ENCODE peak calls at places on chromosomes 16 and 17, in seven cellular contexts. K is adrenal gland, W is AG04450, Z is hypothalamus, M is COR-L47, H is NCI-H774, O is Peyer's patch. L is an unnamed sample.

GRCh38 chr17:78798695-78799559 is 16.9 kb upstream of the CYTH1 start:
- DNase-seq in K (no peak), W (no peak), Z (no peak), M (peak), H (no peak), O (no peak), L (no peak)

GRCh38 chr16:78504391-78504945 is 405.0 kb downstream of the WWOX start:
- DNase-seq in K (no peak), W (no peak), Z (no peak), M (no peak), H (no peak), O (no peak), L (no peak)

GRCh38 chr17:56681561-56682266 is 88.2 kb downstream of the NOG start:
- DNase-seq in K (no peak), W (peak), Z (no peak), M (no peak), H (no peak), O (no peak), L (no peak)

GRCh38 chr17:82858376-82859126 is 18.7 kb upstream of the ZNF750 start:
- DNase-seq in K (no peak), W (no peak), Z (no peak), M (no peak), H (no peak), O (no peak), L (no peak)

GRCh38 chr17:42675984-42676423 is 790 bp downstream of the PLEKHH3 start:
- DNase-seq in K (no peak), W (no peak), Z (peak), M (peak), H (peak), O (peak), L (no peak)

GRCh38 chr17:37541880-37542675 is 52.4 kb downstream of the DUSP14 start:
- DNase-seq in K (no peak), W (no peak), Z (no peak), M (no peak), H (no peak), O (no peak), L (no peak)

GRCh38 chr17:42937712-42938596 is 26.3 kb downstream of the AARSD1 start:
- DNase-seq in K (peak), W (no peak), Z (peak), M (peak), H (peak), O (no peak), L (peak)

GRCh38 chr16:22632621-22633020 is 121.9 kb downstream of the NPIPB5 start:
- DNase-seq in K (no peak), W (no peak), Z (no peak), M (no peak), H (no peak), O (no peak), L (no peak)

GRCh38 chr17:72937687-72938086 is 154.8 kb downstream of the SLC39A11 start:
- DNase-seq in K (no peak), W (no peak), Z (no peak), M (no peak), H (no peak), O (no peak), L (no peak)

GRCh38 chr17:74767111-74767516 is 9.0 kb downstream of the NAT9 start:
- DNase-seq in K (no peak), W (no peak), Z (peak), M (no peak), H (no peak), O (no peak), L (no peak)

GRCh38 chr17:68433211-68433610 is 24.1 kb downstream of the WIPI1 start:
- DNase-seq in K (no peak), W (no peak), Z (no peak), M (no peak), H (no peak), O (no peak), L (no peak)

GRCh38 chr16:69520413-69520799 is 45.4 kb upstream of the NFAT5 start:
- DNase-seq in K (no peak), W (no peak), Z (no peak), M (no peak), H (no peak), O (no peak), L (no peak)

GRCh38 chr16:12011565-12011964 is 35.0 kb downstream of the SNX29 start:
- DNase-seq in K (no peak), W (no peak), Z (no peak), M (no peak), H (no peak), O (no peak), L (no peak)

GRCh38 chr16:5882087-5882661 is 784.6 kb upstream of the EEF2KMT start:
- DNase-seq in K (no peak), W (no peak), Z (no peak), M (no peak), H (no peak), O (no peak), L (no peak)

GRCh38 chr17:14014647-14015046 is 54.7 kb upstream of the COX10 start:
- DNase-seq in K (no peak), W (no peak), Z (no peak), M (no peak), H (no peak), O (no peak), L (no peak)

GRCh38 chr16:19223235-19223847 is 55.3 kb downstream of the SYT17 start:
- DNase-seq in K (peak), W (no peak), Z (no peak), M (no peak), H (no peak), O (peak), L (peak)

GRCh38 chr16:4693296-4693955 is at the start of gene NUDT16L1:
- DNase-seq in K (peak), W (peak), Z (peak), M (peak), H (peak), O (peak), L (peak)

GRCh38 chr17:57672205-57672632 is 72.9 kb downstream of the CCDC182 start:
- DNase-seq in K (peak), W (no peak), Z (no peak), M (peak), H (no peak), O (no peak), L (no peak)

GRCh38 chr16:69611103-69611640 is 45.4 kb downstream of the NFAT5 start:
- DNase-seq in K (no peak), W (no peak), Z (no peak), M (no peak), H (no peak), O (no peak), L (no peak)

GRCh38 chr17:20823890-20824289 is 218.9 kb downstream of the USP22 start:
- DNase-seq in K (no peak), W (no peak), Z (no peak), M (no peak), H (no peak), O (no peak), L (no peak)

GRCh38 chr16:52547001-52547833 is at the start of gene TOX3:
- DNase-seq in K (peak), W (no peak), Z (peak), M (peak), H (peak), O (peak), L (peak)

GRCh38 chr17:80210348-80211108 is 9.6 kb downstream of the SGSH start:
- DNase-seq in K (no peak), W (no peak), Z (no peak), M (no peak), H (no peak), O (no peak), L (no peak)

GRCh38 chr17:7550359-7550758 is 1.5 kb downstream of the TNFSF12 start:
- DNase-seq in K (no peak), W (no peak), Z (no peak), M (no peak), H (no peak), O (no peak), L (no peak)

GRCh38 chr16:19523184-19523558 is 571 bp upstream of the CCP110 start:
- DNase-seq in K (peak), W (no peak), Z (no peak), M (no peak), H (no peak), O (no peak), L (no peak)

GRCh38 chr16:81646561-81646960 is 132.5 kb upstream of the PLCG2 start:
- DNase-seq in K (no peak), W (peak), Z (no peak), M (no peak), H (no peak), O (no peak), L (no peak)

GRCh38 chr16:47058295-47059086 is 85.0 kb upstream of the DNAJA2 start:
- DNase-seq in K (no peak), W (no peak), Z (no peak), M (peak), H (peak), O (peak), L (no peak)

GRCh38 chr17:4673986-4674770 is 29.8 kb downstream of the PELP1 start:
- DNase-seq in K (peak), W (no peak), Z (no peak), M (no peak), H (no peak), O (no peak), L (no peak)

GRCh38 chr17:4124994-4125393 is 17.8 kb downstream of the ZZEF1 start:
- DNase-seq in K (no peak), W (no peak), Z (no peak), M (no peak), H (no peak), O (no peak), L (no peak)

GRCh38 chr17:5868916-5869475 is 201.2 kb upstream of the WSCD1 start:
- DNase-seq in K (no peak), W (no peak), Z (no peak), M (no peak), H (no peak), O (no peak), L (no peak)

GRCh38 chr17:10628756-10629155 is 28.4 kb downstream of the MYH3 start:
- DNase-seq in K (no peak), W (no peak), Z (no peak), M (no peak), H (no peak), O (no peak), L (no peak)

GRCh38 chr17:42675348-42675983 is 1.3 kb downstream of the PLEKHH3 start:
- DNase-seq in K (no peak), W (no peak), Z (peak), M (peak), H (peak), O (no peak), L (peak)